ENCODE peak calls at places on chromosomes 5 and 9, in eight cellular contexts. A, Q, R, F, Z, L, C and J are unnamed samples.

GRCh38 chr5:99948850-99949249 is 586.3 kb upstream of the FAM174A start:
- ATAC-seq in A (no peak), Q (no peak), R (no peak), Z (no peak), F (no peak), C (no peak), L (no peak), J (no peak)

GRCh38 chr9:7150153-7150890 is 392.5 kb downstream of the KDM4C start:
- ATAC-seq in C (peak), L (peak), Q (no peak), A (no peak), R (no peak), F (no peak), Z (peak), J (peak)

GRCh38 chr5:139837711-139838380 is 42.2 kb downstream of the PSD2 start:
- ATAC-seq in R (no peak), A (no peak), F (no peak), L (no peak), C (no peak), Z (no peak), Q (no peak), J (no peak)

GRCh38 chr5:35319231-35320002 is 89.1 kb upstream of the PRLR start:
- ATAC-seq in Z (peak), C (no peak), A (peak), Q (peak), F (peak), R (peak), L (peak), J (peak)

GRCh38 chr5:56564451-56565223 is 250.7 kb upstream of the MAP3K1 start:
- ATAC-seq in R (no peak), L (no peak), Q (no peak), C (no peak), F (no peak), Z (no peak), A (no peak), J (no peak)

GRCh38 chr9:107172979-107173347 is 110.1 kb upstream of the RAD23B start:
- ATAC-seq in Z (no peak), F (no peak), Q (peak), A (no peak), L (no peak), R (no peak), C (no peak), J (no peak)

GRCh38 chr5:135326296-135327240 is 72.5 kb downstream of the MACROH2A1 start:
- ATAC-seq in Q (no peak), Z (no peak), C (peak), F (no peak), A (no peak), L (no peak), R (no peak), J (no peak)

GRCh38 chr9:118734696-118735095 is 634.5 kb downstream of the BRINP1 start:
- ATAC-seq in Q (no peak), C (no peak), A (no peak), Z (no peak), R (no peak), L (no peak), F (no peak), J (peak)

GRCh38 chr9:102362463-102363138 is 624.2 kb upstream of the GRIN3A start:
- ATAC-seq in A (no peak), C (no peak), F (no peak), Z (no peak), Q (no peak), L (no peak), R (no peak), J (no peak)

GRCh38 chr9:98240475-98240874 is 15.0 kb downstream of the TBC1D2 start:
- ATAC-seq in Z (peak), F (no peak), Q (no peak), C (no peak), A (no peak), L (no peak), R (no peak), J (no peak)

GRCh38 chr5:179138568-179138925 is 78.4 kb downstream of the ZNF354C start:
- ATAC-seq in Z (no peak), F (no peak), L (no peak), Q (no peak), C (peak), R (no peak), A (no peak), J (no peak)

GRCh38 chr9:85859751-85860150 is 81.2 kb upstream of the NAA35 start:
- ATAC-seq in Z (no peak), C (peak), A (peak), R (no peak), F (no peak), L (no peak), Q (no peak), J (no peak)

GRCh38 chr5:169116961-169117461 is 183.9 kb downstream of the SLIT3 start:
- ATAC-seq in A (peak), R (no peak), F (no peak), Z (peak), C (peak), Q (no peak), L (peak), J (no peak)

GRCh38 chr5:96256795-96257470 is 176.1 kb downstream of the PCSK1 start:
- ATAC-seq in A (no peak), F (no peak), Q (no peak), Z (no peak), C (no peak), L (peak), R (no peak), J (no peak)

GRCh38 chr5:112923148-112923917 is 1.3 kb upstream of the REEP5 start:
- ATAC-seq in Z (no peak), L (peak), C (no peak), F (no peak), Q (peak), R (no peak), A (no peak), J (no peak)

GRCh38 chr9:121748080-121748479 is 96.6 kb downstream of the DAB2IP start:
- ATAC-seq in R (no peak), Q (peak), Z (no peak), A (no peak), C (no peak), F (peak), L (no peak), J (peak)

GRCh38 chr9:113857875-113858274 is 18.2 kb upstream of the ZNF618 start:
- ATAC-seq in L (no peak), C (peak), A (no peak), F (no peak), Z (peak), R (no peak), Q (no peak), J (no peak)

GRCh38 chr5:173501271-173501670 is 115.2 kb downstream of the BOD1 start:
- ATAC-seq in Z (no peak), A (no peak), Q (no peak), F (no peak), L (no peak), R (no peak), C (no peak), J (no peak)